ENCODE peak calls at places on chromosomes 5 and 9, in nine cellular contexts. One of them, this sample, is unnamed.

GRCh38 chr5:126615286-126615685 is 14.5 kb downstream of the PHAX start:
- DNase-seq in HEK293T: no peak
- DNase-seq in activated T-cell treated with anti-CD3 and anti-CD28 coated beads for 24 hours: no peak
- DNase-seq in left colon: no peak
- DNase-seq in cardiac fibroblast: no peak
- DNase-seq in amygdala: no peak
- DNase-seq in NCI-H1092 treated with DMSO at 0.1 percent for 48 hours: no peak
- DNase-seq in naive thymus-derived CD8-positive, alpha-beta T cell: no peak
- DNase-seq in neural progenitor cell: no peak
- DNase-seq in this sample: no peak

GRCh38 chr9:97980918-97981827 is 2.0 kb upstream of the ANP32B start:
- DNase-seq in HEK293T: no peak
- DNase-seq in activated T-cell treated with anti-CD3 and anti-CD28 coated beads for 24 hours: no peak
- DNase-seq in left colon: peak; percentile 29
- DNase-seq in cardiac fibroblast: no peak
- DNase-seq in amygdala: peak; percentile 84
- DNase-seq in NCI-H1092 treated with DMSO at 0.1 percent for 48 hours: no peak
- DNase-seq in naive thymus-derived CD8-positive, alpha-beta T cell: no peak
- DNase-seq in neural progenitor cell: peak; percentile 13
- DNase-seq in this sample: no peak

GRCh38 chr5:88684136-88684500 is 198.9 kb downstream of the MEF2C start:
- DNase-seq in HEK293T: no peak
- DNase-seq in activated T-cell treated with anti-CD3 and anti-CD28 coated beads for 24 hours: no peak
- DNase-seq in left colon: no peak
- DNase-seq in cardiac fibroblast: no peak
- DNase-seq in amygdala: peak; percentile 75
- DNase-seq in NCI-H1092 treated with DMSO at 0.1 percent for 48 hours: no peak
- DNase-seq in naive thymus-derived CD8-positive, alpha-beta T cell: no peak
- DNase-seq in neural progenitor cell: no peak
- DNase-seq in this sample: no peak

GRCh38 chr5:72410896-72411295 is 90.7 kb downstream of the PTCD2 start:
- DNase-seq in HEK293T: no peak
- DNase-seq in activated T-cell treated with anti-CD3 and anti-CD28 coated beads for 24 hours: no peak
- DNase-seq in left colon: no peak
- DNase-seq in cardiac fibroblast: peak; percentile 58
- DNase-seq in amygdala: no peak
- DNase-seq in NCI-H1092 treated with DMSO at 0.1 percent for 48 hours: no peak
- DNase-seq in naive thymus-derived CD8-positive, alpha-beta T cell: no peak
- DNase-seq in neural progenitor cell: no peak
- DNase-seq in this sample: no peak

GRCh38 chr5:133483406-133484090 is 128.8 kb downstream of the FSTL4 start:
- DNase-seq in HEK293T: no peak
- DNase-seq in activated T-cell treated with anti-CD3 and anti-CD28 coated beads for 24 hours: no peak
- DNase-seq in left colon: peak; percentile 64
- DNase-seq in cardiac fibroblast: no peak
- DNase-seq in amygdala: no peak
- DNase-seq in NCI-H1092 treated with DMSO at 0.1 percent for 48 hours: no peak
- DNase-seq in naive thymus-derived CD8-positive, alpha-beta T cell: no peak
- DNase-seq in neural progenitor cell: no peak
- DNase-seq in this sample: no peak

GRCh38 chr5:103598997-103599556 is 36.5 kb upstream of the NUDT12 start:
- DNase-seq in HEK293T: no peak
- DNase-seq in activated T-cell treated with anti-CD3 and anti-CD28 coated beads for 24 hours: no peak
- DNase-seq in left colon: no peak
- DNase-seq in cardiac fibroblast: no peak
- DNase-seq in amygdala: no peak
- DNase-seq in NCI-H1092 treated with DMSO at 0.1 percent for 48 hours: no peak
- DNase-seq in naive thymus-derived CD8-positive, alpha-beta T cell: no peak
- DNase-seq in neural progenitor cell: no peak
- DNase-seq in this sample: no peak

GRCh38 chr5:124859027-124859426 is 112.6 kb upstream of the ZNF608 start:
- DNase-seq in HEK293T: no peak
- DNase-seq in activated T-cell treated with anti-CD3 and anti-CD28 coated beads for 24 hours: no peak
- DNase-seq in left colon: no peak
- DNase-seq in cardiac fibroblast: peak; percentile 10
- DNase-seq in amygdala: peak; percentile 13
- DNase-seq in NCI-H1092 treated with DMSO at 0.1 percent for 48 hours: no peak
- DNase-seq in naive thymus-derived CD8-positive, alpha-beta T cell: no peak
- DNase-seq in neural progenitor cell: no peak
- DNase-seq in this sample: no peak

GRCh38 chr9:137176302-137177182 is 4.7 kb upstream of the TMEM210 start:
- DNase-seq in HEK293T: peak; percentile 64
- DNase-seq in activated T-cell treated with anti-CD3 and anti-CD28 coated beads for 24 hours: no peak
- DNase-seq in left colon: peak; percentile 55
- DNase-seq in cardiac fibroblast: peak; percentile 46
- DNase-seq in amygdala: peak; percentile 8
- DNase-seq in NCI-H1092 treated with DMSO at 0.1 percent for 48 hours: no peak
- DNase-seq in naive thymus-derived CD8-positive, alpha-beta T cell: no peak
- DNase-seq in neural progenitor cell: peak; percentile 57
- DNase-seq in this sample: no peak

GRCh38 chr9:127336708-127337352 is 60.1 kb upstream of the SLC2A8 start:
- DNase-seq in HEK293T: no peak
- DNase-seq in activated T-cell treated with anti-CD3 and anti-CD28 coated beads for 24 hours: no peak
- DNase-seq in left colon: peak; percentile 40
- DNase-seq in cardiac fibroblast: peak; percentile 96
- DNase-seq in amygdala: peak; percentile 72
- DNase-seq in NCI-H1092 treated with DMSO at 0.1 percent for 48 hours: no peak
- DNase-seq in naive thymus-derived CD8-positive, alpha-beta T cell: no peak
- DNase-seq in neural progenitor cell: no peak
- DNase-seq in this sample: peak; percentile 94

GRCh38 chr5:76816110-76816831 is 2.6 kb upstream of the F2RL1 start:
- DNase-seq in HEK293T: no peak
- DNase-seq in activated T-cell treated with anti-CD3 and anti-CD28 coated beads for 24 hours: no peak
- DNase-seq in left colon: no peak
- DNase-seq in cardiac fibroblast: no peak
- DNase-seq in amygdala: no peak
- DNase-seq in NCI-H1092 treated with DMSO at 0.1 percent for 48 hours: no peak
- DNase-seq in naive thymus-derived CD8-positive, alpha-beta T cell: no peak
- DNase-seq in neural progenitor cell: no peak
- DNase-seq in this sample: no peak

GRCh38 chr5:140246378-140247122 is 56.4 kb downstream of the PFDN1 start:
- DNase-seq in HEK293T: no peak
- DNase-seq in activated T-cell treated with anti-CD3 and anti-CD28 coated beads for 24 hours: no peak
- DNase-seq in left colon: no peak
- DNase-seq in cardiac fibroblast: peak; percentile 78
- DNase-seq in amygdala: peak; percentile 30
- DNase-seq in NCI-H1092 treated with DMSO at 0.1 percent for 48 hours: no peak
- DNase-seq in naive thymus-derived CD8-positive, alpha-beta T cell: no peak
- DNase-seq in neural progenitor cell: no peak
- DNase-seq in this sample: peak; percentile 63

GRCh38 chr5:10524376-10525123 is 39.3 kb upstream of the ANKRD33B start:
- DNase-seq in HEK293T: no peak
- DNase-seq in activated T-cell treated with anti-CD3 and anti-CD28 coated beads for 24 hours: no peak
- DNase-seq in left colon: no peak
- DNase-seq in cardiac fibroblast: peak; percentile 60
- DNase-seq in amygdala: peak; percentile 74
- DNase-seq in NCI-H1092 treated with DMSO at 0.1 percent for 48 hours: no peak
- DNase-seq in naive thymus-derived CD8-positive, alpha-beta T cell: no peak
- DNase-seq in neural progenitor cell: no peak
- DNase-seq in this sample: peak; percentile 91

GRCh38 chr9:136762915-136763648 is 1.2 kb downstream of the LCN15 start:
- DNase-seq in HEK293T: peak; percentile 90
- DNase-seq in activated T-cell treated with anti-CD3 and anti-CD28 coated beads for 24 hours: peak; percentile 46
- DNase-seq in left colon: peak; percentile 63
- DNase-seq in cardiac fibroblast: peak; percentile 33
- DNase-seq in amygdala: no peak
- DNase-seq in NCI-H1092 treated with DMSO at 0.1 percent for 48 hours: no peak
- DNase-seq in naive thymus-derived CD8-positive, alpha-beta T cell: peak; percentile 51
- DNase-seq in neural progenitor cell: peak; percentile 93
- DNase-seq in this sample: no peak

GRCh38 chr9:127876026-127876763 is 1.3 kb downstream of the AK1 start:
- DNase-seq in HEK293T: no peak
- DNase-seq in activated T-cell treated with anti-CD3 and anti-CD28 coated beads for 24 hours: no peak
- DNase-seq in left colon: no peak
- DNase-seq in cardiac fibroblast: no peak
- DNase-seq in amygdala: no peak
- DNase-seq in NCI-H1092 treated with DMSO at 0.1 percent for 48 hours: no peak
- DNase-seq in naive thymus-derived CD8-positive, alpha-beta T cell: no peak
- DNase-seq in neural progenitor cell: no peak
- DNase-seq in this sample: no peak

GRCh38 chr5:40223884-40224402 is 455.8 kb upstream of the PTGER4 start:
- DNase-seq in HEK293T: no peak
- DNase-seq in activated T-cell treated with anti-CD3 and anti-CD28 coated beads for 24 hours: peak; percentile 35
- DNase-seq in left colon: no peak
- DNase-seq in cardiac fibroblast: peak; percentile 2
- DNase-seq in amygdala: no peak
- DNase-seq in NCI-H1092 treated with DMSO at 0.1 percent for 48 hours: no peak
- DNase-seq in naive thymus-derived CD8-positive, alpha-beta T cell: no peak
- DNase-seq in neural progenitor cell: no peak
- DNase-seq in this sample: peak; percentile 77

GRCh38 chr5:52778784-52779183 is 8.9 kb upstream of the ITGA1 start:
- DNase-seq in HEK293T: no peak
- DNase-seq in activated T-cell treated with anti-CD3 and anti-CD28 coated beads for 24 hours: no peak
- DNase-seq in left colon: no peak
- DNase-seq in cardiac fibroblast: no peak
- DNase-seq in amygdala: no peak
- DNase-seq in NCI-H1092 treated with DMSO at 0.1 percent for 48 hours: no peak
- DNase-seq in naive thymus-derived CD8-positive, alpha-beta T cell: no peak
- DNase-seq in neural progenitor cell: no peak
- DNase-seq in this sample: no peak

GRCh38 chr9:98326402-98327248 is 71.2 kb upstream of the TBC1D2 start:
- DNase-seq in HEK293T: no peak
- DNase-seq in activated T-cell treated with anti-CD3 and anti-CD28 coated beads for 24 hours: no peak
- DNase-seq in left colon: no peak
- DNase-seq in cardiac fibroblast: peak; percentile 52
- DNase-seq in amygdala: no peak
- DNase-seq in NCI-H1092 treated with DMSO at 0.1 percent for 48 hours: no peak
- DNase-seq in naive thymus-derived CD8-positive, alpha-beta T cell: no peak
- DNase-seq in neural progenitor cell: no peak
- DNase-seq in this sample: peak; percentile 28

GRCh38 chr5:65390208-65390607 is 91.5 kb downstream of the ADAMTS6 start:
- DNase-seq in HEK293T: no peak
- DNase-seq in activated T-cell treated with anti-CD3 and anti-CD28 coated beads for 24 hours: no peak
- DNase-seq in left colon: no peak
- DNase-seq in cardiac fibroblast: no peak
- DNase-seq in amygdala: no peak
- DNase-seq in NCI-H1092 treated with DMSO at 0.1 percent for 48 hours: no peak
- DNase-seq in naive thymus-derived CD8-positive, alpha-beta T cell: no peak
- DNase-seq in neural progenitor cell: no peak
- DNase-seq in this sample: no peak

GRCh38 chr9:99506781-99507305 is 284.8 kb downstream of the SEC61B start:
- DNase-seq in HEK293T: no peak
- DNase-seq in activated T-cell treated with anti-CD3 and anti-CD28 coated beads for 24 hours: no peak
- DNase-seq in left colon: no peak
- DNase-seq in cardiac fibroblast: no peak
- DNase-seq in amygdala: no peak
- DNase-seq in NCI-H1092 treated with DMSO at 0.1 percent for 48 hours: no peak
- DNase-seq in naive thymus-derived CD8-positive, alpha-beta T cell: no peak
- DNase-seq in neural progenitor cell: no peak
- DNase-seq in this sample: no peak

GRCh38 chr5:138654281-138654867 is 79.2 kb upstream of the HSPA9 start:
- DNase-seq in HEK293T: no peak
- DNase-seq in activated T-cell treated with anti-CD3 and anti-CD28 coated beads for 24 hours: peak; percentile 68
- DNase-seq in left colon: peak; percentile 10
- DNase-seq in cardiac fibroblast: no peak
- DNase-seq in amygdala: no peak
- DNase-seq in NCI-H1092 treated with DMSO at 0.1 percent for 48 hours: no peak
- DNase-seq in naive thymus-derived CD8-positive, alpha-beta T cell: peak; percentile 60
- DNase-seq in neural progenitor cell: no peak
- DNase-seq in this sample: peak; percentile 29

GRCh38 chr5:155839251-155840037 is 487.5 kb upstream of the SGCD start:
- DNase-seq in HEK293T: peak; percentile 9
- DNase-seq in activated T-cell treated with anti-CD3 and anti-CD28 coated beads for 24 hours: no peak
- DNase-seq in left colon: no peak
- DNase-seq in cardiac fibroblast: no peak
- DNase-seq in amygdala: no peak
- DNase-seq in NCI-H1092 treated with DMSO at 0.1 percent for 48 hours: no peak
- DNase-seq in naive thymus-derived CD8-positive, alpha-beta T cell: no peak
- DNase-seq in neural progenitor cell: peak; percentile 30
- DNase-seq in this sample: no peak

GRCh38 chr5:35438786-35439185 is 178.9 kb upstream of the SPEF2 start:
- DNase-seq in HEK293T: no peak
- DNase-seq in activated T-cell treated with anti-CD3 and anti-CD28 coated beads for 24 hours: no peak
- DNase-seq in left colon: no peak
- DNase-seq in cardiac fibroblast: no peak
- DNase-seq in amygdala: no peak
- DNase-seq in NCI-H1092 treated with DMSO at 0.1 percent for 48 hours: no peak
- DNase-seq in naive thymus-derived CD8-positive, alpha-beta T cell: no peak
- DNase-seq in neural progenitor cell: no peak
- DNase-seq in this sample: no peak

GRCh38 chr9:115847245-115847644 is 306.3 kb upstream of the PAPPA start:
- DNase-seq in HEK293T: no peak
- DNase-seq in activated T-cell treated with anti-CD3 and anti-CD28 coated beads for 24 hours: no peak
- DNase-seq in left colon: no peak
- DNase-seq in cardiac fibroblast: peak; percentile 35
- DNase-seq in amygdala: no peak
- DNase-seq in NCI-H1092 treated with DMSO at 0.1 percent for 48 hours: no peak
- DNase-seq in naive thymus-derived CD8-positive, alpha-beta T cell: no peak
- DNase-seq in neural progenitor cell: no peak
- DNase-seq in this sample: peak; percentile 18

GRCh38 chr9:129278391-129279237 is 100.6 kb upstream of the IER5L start:
- DNase-seq in HEK293T: no peak
- DNase-seq in activated T-cell treated with anti-CD3 and anti-CD28 coated beads for 24 hours: no peak
- DNase-seq in left colon: peak; percentile 57
- DNase-seq in cardiac fibroblast: no peak
- DNase-seq in amygdala: no peak
- DNase-seq in NCI-H1092 treated with DMSO at 0.1 percent for 48 hours: no peak
- DNase-seq in naive thymus-derived CD8-positive, alpha-beta T cell: no peak
- DNase-seq in neural progenitor cell: peak; percentile 25
- DNase-seq in this sample: no peak

GRCh38 chr5:133340002-133340755 is 272.2 kb downstream of the FSTL4 start:
- DNase-seq in HEK293T: no peak
- DNase-seq in activated T-cell treated with anti-CD3 and anti-CD28 coated beads for 24 hours: no peak
- DNase-seq in left colon: no peak
- DNase-seq in cardiac fibroblast: no peak
- DNase-seq in amygdala: no peak
- DNase-seq in NCI-H1092 treated with DMSO at 0.1 percent for 48 hours: no peak
- DNase-seq in naive thymus-derived CD8-positive, alpha-beta T cell: no peak
- DNase-seq in neural progenitor cell: no peak
- DNase-seq in this sample: no peak

GRCh38 chr9:34642679-34643078 is 3.8 kb upstream of the GALT start:
- DNase-seq in HEK293T: no peak
- DNase-seq in activated T-cell treated with anti-CD3 and anti-CD28 coated beads for 24 hours: no peak
- DNase-seq in left colon: no peak
- DNase-seq in cardiac fibroblast: no peak
- DNase-seq in amygdala: no peak
- DNase-seq in NCI-H1092 treated with DMSO at 0.1 percent for 48 hours: no peak
- DNase-seq in naive thymus-derived CD8-positive, alpha-beta T cell: no peak
- DNase-seq in neural progenitor cell: no peak
- DNase-seq in this sample: no peak

GRCh38 chr5:180839935-180840334 is 21.1 kb downstream of the ZFP62 start:
- DNase-seq in HEK293T: no peak
- DNase-seq in activated T-cell treated with anti-CD3 and anti-CD28 coated beads for 24 hours: no peak
- DNase-seq in left colon: no peak
- DNase-seq in cardiac fibroblast: no peak
- DNase-seq in amygdala: no peak
- DNase-seq in NCI-H1092 treated with DMSO at 0.1 percent for 48 hours: no peak
- DNase-seq in naive thymus-derived CD8-positive, alpha-beta T cell: no peak
- DNase-seq in neural progenitor cell: no peak
- DNase-seq in this sample: no peak

GRCh38 chr5:77145666-77146065 is 58.6 kb upstream of the ZBED3 start:
- DNase-seq in HEK293T: no peak
- DNase-seq in activated T-cell treated with anti-CD3 and anti-CD28 coated beads for 24 hours: no peak
- DNase-seq in left colon: no peak
- DNase-seq in cardiac fibroblast: peak; percentile 54
- DNase-seq in amygdala: no peak
- DNase-seq in NCI-H1092 treated with DMSO at 0.1 percent for 48 hours: no peak
- DNase-seq in naive thymus-derived CD8-positive, alpha-beta T cell: no peak
- DNase-seq in neural progenitor cell: no peak
- DNase-seq in this sample: peak; percentile 11

GRCh38 chr5:173474881-173475287 is 141.6 kb downstream of the BOD1 start:
- DNase-seq in HEK293T: no peak
- DNase-seq in activated T-cell treated with anti-CD3 and anti-CD28 coated beads for 24 hours: no peak
- DNase-seq in left colon: no peak
- DNase-seq in cardiac fibroblast: peak; percentile 68
- DNase-seq in amygdala: no peak
- DNase-seq in NCI-H1092 treated with DMSO at 0.1 percent for 48 hours: no peak
- DNase-seq in naive thymus-derived CD8-positive, alpha-beta T cell: no peak
- DNase-seq in neural progenitor cell: no peak
- DNase-seq in this sample: no peak

GRCh38 chr9:121189006-121189405 is 12.7 kb downstream of the RAB14 start:
- DNase-seq in HEK293T: no peak
- DNase-seq in activated T-cell treated with anti-CD3 and anti-CD28 coated beads for 24 hours: no peak
- DNase-seq in left colon: no peak
- DNase-seq in cardiac fibroblast: no peak
- DNase-seq in amygdala: no peak
- DNase-seq in NCI-H1092 treated with DMSO at 0.1 percent for 48 hours: no peak
- DNase-seq in naive thymus-derived CD8-positive, alpha-beta T cell: no peak
- DNase-seq in neural progenitor cell: no peak
- DNase-seq in this sample: no peak

GRCh38 chr5:1474875-1475543 is 29.8 kb upstream of the SLC6A3 start:
- DNase-seq in HEK293T: no peak
- DNase-seq in activated T-cell treated with anti-CD3 and anti-CD28 coated beads for 24 hours: no peak
- DNase-seq in left colon: no peak
- DNase-seq in cardiac fibroblast: no peak
- DNase-seq in amygdala: no peak
- DNase-seq in NCI-H1092 treated with DMSO at 0.1 percent for 48 hours: no peak
- DNase-seq in naive thymus-derived CD8-positive, alpha-beta T cell: no peak
- DNase-seq in neural progenitor cell: no peak
- DNase-seq in this sample: no peak